ENCODE peak calls at places on chromosomes 7 and 10, in five cellular contexts. D is upper lobe of left lung, A is thyroid gland, T is A549, S is transverse colon. C is an unnamed sample.
A peak's percentile ranks its signal among the peaks of the same experiment; 100 is the strongest.

GRCh38 chr10:131553121-131553520 is 241.6 kb upstream of the TCERG1L start:
- DNase-seq in D (no peak), T (no peak), S (no peak), A (no peak), C (no peak)

GRCh38 chr10:3698312-3698711 is 86.7 kb downstream of the KLF6 start:
- DNase-seq in D (no peak), S (no peak), T (no peak), A (no peak), C (no peak)

GRCh38 chr7:134755422-134756022 is 23.9 kb upstream of the CALD1 start:
- DNase-seq in T (peak; percentile 14), S (no peak), A (no peak), D (no peak), C (no peak)

GRCh38 chr10:104273291-104273690 is 4.3 kb downstream of the GSTO2 start:
- DNase-seq in T (no peak), A (no peak), D (no peak), S (no peak), C (no peak)

GRCh38 chr10:119105155-119105554 is 1.2 kb downstream of the DENND10 start:
- DNase-seq in D (no peak), A (no peak), T (no peak), S (no peak), C (no peak)

GRCh38 chr10:52774600-52775106 is 2.1 kb upstream of the MBL2 start:
- DNase-seq in D (no peak), S (no peak), A (no peak), T (no peak), C (no peak)

GRCh38 chr7:11524476-11525398 is 307.3 kb downstream of the THSD7A start:
- DNase-seq in S (no peak), A (no peak), T (no peak), D (no peak), C (no peak)

GRCh38 chr7:93245525-93246432 is 13.6 kb downstream of the VPS50 start:
- DNase-seq in D (no peak), T (peak; percentile 20), S (no peak), A (no peak), C (no peak)

GRCh38 chr7:44048031-44048795 is 3.7 kb downstream of the DBNL start:
- DNase-seq in A (no peak), S (no peak), T (no peak), D (no peak), C (no peak)

GRCh38 chr7:85237721-85238120 is 50.9 kb upstream of the SEMA3D start:
- DNase-seq in T (no peak), D (no peak), A (no peak), S (no peak), C (no peak)

GRCh38 chr10:5628798-5629788 is 37.3 kb downstream of the ASB13 start:
- DNase-seq in A (no peak), D (no peak), S (no peak), T (no peak), C (no peak)

GRCh38 chr10:101001225-101002035 is 1.8 kb downstream of the LZTS2 start:
- DNase-seq in A (peak; percentile 74), D (no peak), T (no peak), S (peak; percentile 81), C (peak; percentile 96)

GRCh38 chr7:66099551-66100407 is 14.9 kb upstream of the CRCP start:
- DNase-seq in S (peak; percentile 87), T (peak; percentile 92), A (peak; percentile 87), D (no peak), C (no peak)

GRCh38 chr10:34049887-34050286 is 715.4 kb upstream of the NRP1 start:
- DNase-seq in S (no peak), T (peak; percentile 90), D (no peak), A (no peak), C (no peak)

GRCh38 chr10:129730272-129730992 is 233.6 kb downstream of the EBF3 start:
- DNase-seq in T (no peak), A (no peak), D (no peak), S (no peak), C (no peak)

GRCh38 chr7:134547738-134548054 is 1.2 kb upstream of the AKR1B15 start:
- DNase-seq in A (peak; percentile 87), T (peak; percentile 85), S (peak; percentile 76), D (no peak), C (peak; percentile 62)

GRCh38 chr7:34237493-34237849 is 332.1 kb downstream of the BMPER start:
- DNase-seq in S (no peak), D (no peak), A (no peak), T (no peak), C (no peak)
- TF ChIP-seq POLR2A in S (no peak), D (no peak), A (no peak), T (no peak), C (no peak)

DNA sequence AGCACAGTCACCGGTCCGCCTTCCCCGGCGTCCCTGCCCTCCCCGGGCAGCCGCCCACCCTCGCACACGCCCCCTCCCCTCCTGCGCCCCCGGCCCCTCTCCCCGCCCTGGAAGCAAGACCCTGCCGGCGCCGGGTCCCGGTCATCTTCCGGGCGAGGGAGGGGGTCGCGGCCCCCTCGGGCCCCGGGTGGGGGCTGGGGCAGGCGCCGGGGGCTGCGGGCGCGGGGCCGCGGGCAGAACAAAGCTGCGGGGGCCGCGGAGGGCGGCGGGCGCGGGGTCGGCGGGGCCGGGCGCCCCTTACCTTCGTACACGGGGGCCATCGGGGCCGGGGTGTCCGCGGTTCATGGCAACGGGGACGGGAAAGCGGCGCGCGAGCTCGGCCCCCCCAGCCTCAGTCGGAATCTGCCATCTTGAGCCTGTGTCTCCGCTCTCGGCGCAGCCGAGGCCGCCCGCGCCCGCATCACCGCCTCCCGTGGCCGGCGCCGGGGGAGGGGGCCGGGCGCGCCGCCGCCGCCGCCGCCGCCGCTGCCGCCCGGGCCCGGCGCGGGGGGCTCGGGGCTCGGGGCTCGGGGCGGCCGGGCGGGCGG is 401 bp downstream of the HIPK2 start:
- DNase-seq in A (peak; percentile 41), T (no peak), S (peak; percentile 48), D (peak; percentile 92), C (no peak)
- TF ChIP-seq POLR2A in A (no peak), T (no peak), S (no peak), D (no peak), C (no peak)

GRCh38 chr10:35451103-35452016 is 115.1 kb downstream of the CCNY start:
- DNase-seq in A (no peak), D (peak; percentile 56), T (no peak), S (no peak), C (no peak)
- TF ChIP-seq POLR2A in A (no peak), D (no peak), T (no peak), S (no peak), C (no peak)

DNA sequence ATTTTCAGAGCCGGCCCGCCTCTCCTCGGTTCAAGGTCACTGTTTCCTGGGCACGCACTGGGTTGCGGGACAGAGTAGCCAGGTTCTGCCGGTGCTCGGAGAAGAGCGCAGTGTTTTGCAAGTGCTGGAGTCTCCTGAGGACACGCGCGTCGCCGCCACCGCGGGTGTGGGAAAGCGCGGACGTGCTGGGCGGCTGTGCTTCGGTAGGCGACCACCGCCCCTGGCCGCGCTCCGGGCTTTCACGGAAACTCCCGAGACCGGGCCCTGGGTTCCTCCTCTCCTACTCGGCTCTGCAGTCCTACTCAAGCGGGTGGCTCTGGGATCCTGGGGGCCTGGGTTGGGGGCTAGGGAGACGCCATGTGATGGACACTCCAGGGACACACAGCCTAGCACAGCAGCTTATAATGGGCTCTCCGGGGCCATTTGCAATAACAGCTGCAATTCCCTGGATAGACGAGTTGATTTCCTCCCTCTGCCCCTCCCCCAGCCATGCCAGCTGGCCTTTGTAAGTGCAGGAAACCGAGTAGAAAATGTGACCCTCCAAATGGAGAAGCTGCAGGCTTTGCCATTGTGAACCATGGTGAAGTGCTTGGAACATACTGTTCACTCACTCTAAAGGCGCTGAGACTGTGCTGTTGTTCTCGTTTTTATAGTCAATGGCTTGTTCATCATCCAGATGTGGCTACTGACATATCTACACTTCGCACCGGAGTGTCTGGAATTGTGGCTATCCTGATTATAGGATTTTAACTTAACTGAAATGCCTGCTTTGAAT is 2.1 kb downstream of the FRAT1 start:
- DNase-seq in A (peak; percentile 28), S (peak; percentile 49), T (no peak), D (peak; percentile 89), C (no peak)
- TF ChIP-seq POLR2A in A (no peak), S (peak; percentile 32), T (no peak), D (no peak), C (no peak)

GRCh38 chr7:47142169-47142866 is 439.6 kb downstream of the TNS3 start:
- DNase-seq in A (no peak), D (no peak), S (no peak), T (no peak), C (no peak)

GRCh38 chr7:47145982-47146381 is 435.9 kb downstream of the TNS3 start:
- DNase-seq in D (no peak), T (no peak), A (no peak), S (no peak), C (no peak)

GRCh38 chr7:47143344-47143743 is 438.6 kb downstream of the TNS3 start:
- DNase-seq in S (no peak), T (no peak), A (no peak), D (no peak), C (no peak)

GRCh38 chr7:47145326-47145725 is 436.6 kb downstream of the TNS3 start:
- DNase-seq in A (no peak), T (no peak), D (no peak), S (no peak), C (no peak)

DNA sequence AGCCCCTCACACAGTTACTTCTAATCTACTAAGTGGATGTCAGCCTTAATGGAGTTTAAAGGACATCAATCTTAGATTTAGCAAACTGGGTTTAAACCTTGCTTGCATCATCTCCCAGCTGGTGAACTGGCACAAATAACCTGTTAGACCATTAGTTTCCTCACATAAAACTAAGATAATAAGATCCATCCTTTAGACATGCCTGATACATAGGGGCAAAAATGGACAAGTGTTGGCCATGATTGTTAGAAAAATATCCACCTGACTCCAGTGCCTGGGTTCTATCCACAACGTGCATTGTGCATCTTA is 439.1 kb downstream of the TNS3 start:
- DNase-seq in T (no peak), S (no peak), A (no peak), D (no peak), C (no peak)
- TF ChIP-seq POLR2A in T (no peak), S (no peak), A (no peak), D (no peak), C (no peak)

DNA sequence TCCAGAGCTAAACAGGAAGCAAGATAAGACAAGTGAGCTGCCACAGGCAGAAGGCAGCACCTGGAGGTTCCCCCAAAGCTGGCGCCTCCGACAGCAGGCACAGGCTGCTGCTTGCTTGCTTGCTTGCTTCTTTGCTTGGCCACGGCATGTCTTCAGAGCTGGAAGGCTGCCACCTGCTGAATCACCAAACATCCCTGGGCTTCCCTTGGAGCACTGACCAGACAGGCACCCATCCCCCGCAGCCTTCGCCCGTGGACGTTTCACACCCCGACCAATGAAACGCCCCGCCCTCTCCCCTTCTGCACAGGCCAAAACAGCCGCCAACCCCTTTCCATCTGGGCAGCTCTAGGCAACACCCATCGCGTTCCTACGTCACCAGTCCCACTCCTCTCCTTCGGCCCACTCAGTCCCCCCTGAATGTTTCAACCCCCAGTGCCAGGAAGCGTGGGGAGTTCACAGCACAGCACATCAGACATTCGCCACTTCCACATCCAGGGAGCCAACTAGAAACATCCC is 1.7 kb downstream of the SGMS1 start:
- DNase-seq in T (peak; percentile 85), A (peak; percentile 99), D (peak; percentile 84), S (peak; percentile 95), C (peak; percentile 82)
- TF ChIP-seq POLR2A in T (no peak), A (peak; percentile 58), D (peak; percentile 52), S (no peak), C (no peak)

GRCh38 chr7:76430836-76431235 is 6.1 kb downstream of the ZP3 start:
- DNase-seq in S (no peak), D (no peak), T (no peak), A (no peak), C (no peak)
- TF ChIP-seq POLR2A in S (no peak), D (no peak), T (no peak), A (no peak), C (no peak)

C was measured in H54.